ENCODE peak calls at places on chromosomes 12 and 14, in eight cellular contexts. Q, U, C, A, S, G, H and Y are unnamed samples.
A peak's percentile ranks its signal among the peaks of the same experiment; 100 is the strongest.

GRCh38 chr14:45267084-45267483 is 14.1 kb upstream of the MIS18BP1 start:
- DNase-seq in S (no peak), Q (no peak), G (no peak), U (no peak), H (no peak), A (no peak), C (no peak), Y (no peak)

GRCh38 chr14:103314496-103315277 is 19.4 kb upstream of the EIF5 start:
- DNase-seq in H (no peak), S (no peak), C (no peak), Q (no peak), U (no peak), A (no peak), G (no peak), Y (no peak)

GRCh38 chr14:54252072-54252730 is 144.6 kb upstream of the CDKN3 start:
- DNase-seq in Q (no peak), A (peak; percentile 58), S (no peak), G (no peak), U (peak; percentile 87), C (no peak), H (no peak), Y (peak; percentile 78)

GRCh38 chr14:68759912-68760311 is 33.0 kb downstream of the ZFP36L1 start:
- DNase-seq in A (no peak), U (no peak), C (no peak), H (no peak), G (no peak), S (no peak), Q (no peak), Y (no peak)

GRCh38 chr12:53985900-53986685 is 1.1 kb downstream of the HOXC10 start:
- DNase-seq in Q (no peak), H (no peak), G (no peak), U (peak; percentile 81), S (peak; percentile 94), A (no peak), C (peak; percentile 79), Y (no peak)

GRCh38 chr14:33765251-33765650 is 185.6 kb downstream of the EGLN3 start:
- DNase-seq in G (no peak), A (no peak), H (peak; percentile 97), C (no peak), Q (no peak), U (no peak), S (no peak), Y (peak; percentile 66)

GRCh38 chr12:26719852-26720251 is 113.1 kb downstream of the ITPR2 start:
- DNase-seq in G (no peak), U (no peak), S (no peak), Q (no peak), C (no peak), H (no peak), A (no peak), Y (peak; percentile 39)

GRCh38 chr14:68444449-68445168 is 348.3 kb downstream of the ZFP36L1 start:
- DNase-seq in C (no peak), U (peak; percentile 90), A (peak; percentile 46), G (no peak), S (no peak), H (peak; percentile 42), Q (no peak), Y (peak; percentile 44)

GRCh38 chr12:50224026-50224692 is 57.0 kb upstream of the CERS5 start:
- DNase-seq in G (no peak), Q (no peak), H (peak; percentile 30), U (peak; percentile 42), C (no peak), A (peak; percentile 61), S (peak; percentile 22), Y (no peak)

GRCh38 chr14:87005336-87005735 is 987.6 kb downstream of the GALC start:
- DNase-seq in C (no peak), G (no peak), H (no peak), A (peak; percentile 26), Q (no peak), U (peak; percentile 51), S (no peak), Y (no peak)

GRCh38 chr14:53842938-53843337 is 113.7 kb downstream of the BMP4 start:
- DNase-seq in S (no peak), C (no peak), U (no peak), Q (no peak), H (no peak), A (peak; percentile 38), G (no peak), Y (peak; percentile 62)

GRCh38 chr14:22510527-22511110 is 78.4 kb downstream of the DAD1 start:
- DNase-seq in G (no peak), S (no peak), H (peak; percentile 54), A (peak; percentile 74), Q (no peak), C (no peak), U (peak; percentile 88), Y (peak; percentile 47)

GRCh38 chr12:124913474-124914391 is 717 bp downstream of the UBC start:
- DNase-seq in A (peak; percentile 68), S (peak; percentile 94), Q (peak; percentile 92), U (peak; percentile 67), H (peak; percentile 81), G (peak; percentile 65), C (peak; percentile 95), Y (peak; percentile 84)

GRCh38 chr14:77076118-77076631 is 21.9 kb upstream of the CIPC start:
- DNase-seq in H (no peak), Q (no peak), C (peak; percentile 91), S (no peak), A (no peak), G (no peak), U (no peak), Y (peak; percentile 73)

GRCh38 chr12:11814362-11814761 is 164.9 kb downstream of the ETV6 start:
- DNase-seq in H (peak; percentile 49), Q (peak; percentile 70), A (peak; percentile 89), S (peak; percentile 35), C (no peak), G (no peak), U (peak; percentile 75), Y (peak; percentile 76)

GRCh38 chr12:115267891-115268290 is 583.9 kb upstream of the TBX3 start:
- DNase-seq in S (no peak), H (no peak), Q (no peak), U (peak; percentile 72), A (no peak), G (no peak), C (no peak), Y (no peak)

GRCh38 chr14:29925106-29925722 is 2.4 kb downstream of the PRKD1 start:
- DNase-seq in U (peak; percentile 83), Q (no peak), A (peak; percentile 80), G (no peak), C (no peak), S (no peak), H (no peak), Y (peak; percentile 64)

GRCh38 chr14:68878908-68879307 is 86.0 kb upstream of the ZFP36L1 start:
- DNase-seq in Q (no peak), H (no peak), U (no peak), S (no peak), C (no peak), G (no peak), A (no peak), Y (no peak)

GRCh38 chr12:63844391-63845341 is at the start of gene SRGAP1:
- DNase-seq in U (peak; percentile 78), G (peak; percentile 50), S (peak; percentile 60), A (peak; percentile 73), Q (peak; percentile 64), H (peak; percentile 83), C (peak; percentile 81), Y (peak; percentile 86)

GRCh38 chr14:30427846-30428245 is 131.1 kb upstream of the G2E3 start:
- DNase-seq in G (no peak), H (no peak), S (no peak), C (no peak), A (no peak), Q (no peak), U (no peak), Y (no peak)

GRCh38 chr12:103130564-103130963 is 173.1 kb downstream of the ASCL1 start:
- DNase-seq in H (no peak), S (no peak), G (no peak), C (no peak), U (no peak), A (no peak), Q (no peak), Y (no peak)

GRCh38 chr12:116456683-116457082 is 102.5 kb upstream of the MAP1LC3B2 start:
- DNase-seq in A (no peak), G (no peak), Q (no peak), H (no peak), C (peak; percentile 59), U (peak; percentile 55), S (no peak), Y (no peak)

GRCh38 chr12:109052415-109053323 is at the start of gene USP30:
- DNase-seq in Q (peak; percentile 90), H (peak; percentile 90), A (peak; percentile 85), S (peak; percentile 94), U (peak; percentile 86), C (peak; percentile 90), G (peak; percentile 89), Y (peak; percentile 92)
- TF ChIP-seq CTCF in Q (peak; percentile 20), H (no peak), A (no peak), S (no peak), U (no peak), C (no peak), G (no peak), Y (no peak)

GRCh38 chr12:78004451-78005093 is 173.9 kb downstream of the NAV3 start:
- DNase-seq in U (peak; percentile 11), S (peak; percentile 64), C (no peak), Q (no peak), A (no peak), G (no peak), H (no peak), Y (no peak)
- TF ChIP-seq CTCF in U (no peak), S (no peak), C (no peak), Q (no peak), A (no peak), G (no peak), H (no peak), Y (no peak)

GRCh38 chr14:81170829-81171195 is 49.9 kb downstream of the GTF2A1 start:
- DNase-seq in G (no peak), U (no peak), A (no peak), Q (no peak), C (no peak), S (no peak), H (no peak), Y (no peak)
- TF ChIP-seq CTCF in G (no peak), U (no peak), A (no peak), Q (no peak), C (no peak), S (no peak), H (peak; percentile 7), Y (no peak)

GRCh38 chr14:101810897-101811620 is 49.5 kb downstream of the PPP2R5C start:
- DNase-seq in Q (no peak), A (peak; percentile 38), S (no peak), C (no peak), G (no peak), H (no peak), U (no peak), Y (peak; percentile 20)
- TF ChIP-seq CTCF in Q (no peak), A (no peak), S (no peak), C (no peak), G (no peak), H (no peak), U (no peak), Y (no peak)

GRCh38 chr12:24852420-24852819 is 96.5 kb downstream of the BCAT1 start:
- DNase-seq in A (no peak), S (no peak), C (no peak), G (no peak), H (no peak), U (no peak), Q (no peak), Y (peak; percentile 35)
- TF ChIP-seq CTCF in A (peak; percentile 30), S (peak; percentile 32), C (no peak), G (peak; percentile 11), H (peak; percentile 60), U (peak; percentile 56), Q (peak; percentile 32), Y (peak; percentile 52)